ENCODE peak calls at places on chromosomes 6 and 20, in nine cellular contexts. F is adipocyte; Y is ecto neural progenitor cell; J is GM03348; O is activated T-helper 1 cell treated with anti-CD3 and anti-CD28 coated beads, Interleukin-12 subunit alpha, Interleukin-12 subunit beta, Interleukin-2, Interleukin-4 antibody, amounts not matched to agents 30 ng/mL and 10 ng/mL and 1 ng/mL, durations not matched to agents 14 hours and 24 hours and 36 hours; R is effector memory CD4-positive, alpha-beta T cell; S is NCI-H1105 treated with DMSO at 0.1 percent for 48 hours; I is lung; X is BE2C. Q is an unnamed sample.

GRCh38 chr6:5151955-5152401 is 66.8 kb downstream of the PPP1R3G start:
- DNase-seq in F (peak; percentile 58), Y (no peak), J (peak; percentile 82), O (no peak), R (no peak), S (no peak), I (no peak), X (no peak), Q (peak; percentile 87)

GRCh38 chr6:142561511-142562265 is 259.9 kb downstream of the ADGRG6 start:
- DNase-seq in F (no peak), Y (no peak), J (no peak), O (no peak), R (no peak), S (no peak), I (no peak), X (no peak), Q (no peak)

GRCh38 chr6:42368156-42368555 is 83.6 kb downstream of the TRERF1 start:
- DNase-seq in F (no peak), Y (no peak), J (no peak), O (peak; percentile 43), R (peak; percentile 53), S (no peak), I (no peak), X (no peak), Q (no peak)

GRCh38 chr6:131615275-131615674 is 12.8 kb downstream of the MED23 start:
- DNase-seq in F (no peak), Y (no peak), J (no peak), O (no peak), R (no peak), S (no peak), I (no peak), X (no peak), Q (no peak)

GRCh38 chr6:155185544-155185943 is 78.3 kb upstream of the CLDN20 start:
- DNase-seq in F (no peak), Y (peak; percentile 68), J (peak; percentile 31), O (no peak), R (no peak), S (no peak), I (no peak), X (peak; percentile 31), Q (peak; percentile 63)

GRCh38 chr6:110672122-110672521 is 143.1 kb downstream of the CDK19 start:
- DNase-seq in F (no peak), Y (no peak), J (no peak), O (no peak), R (no peak), S (no peak), I (peak; percentile 35), X (no peak), Q (no peak)

GRCh38 chr6:35719407-35719829 is 17.4 kb upstream of the ARMC12 start:
- DNase-seq in F (peak; percentile 31), Y (no peak), J (no peak), O (no peak), R (no peak), S (no peak), I (no peak), X (no peak), Q (no peak)

GRCh38 chr20:36544134-36545018 is 3.1 kb downstream of the MYL9 start:
- DNase-seq in F (peak; percentile 73), Y (no peak), J (peak; percentile 85), O (no peak), R (no peak), S (peak; percentile 18), I (peak; percentile 80), X (peak; percentile 35), Q (peak; percentile 73)

GRCh38 chr20:15555913-15556312 is 1017.3 kb downstream of the KIF16B start:
- DNase-seq in F (peak; percentile 81), Y (no peak), J (no peak), O (no peak), R (no peak), S (no peak), I (no peak), X (no peak), Q (no peak)

GRCh38 chr6:132816665-132817064 is 2.3 kb downstream of the RPS12 start:
- DNase-seq in F (no peak), Y (no peak), J (no peak), O (no peak), R (no peak), S (no peak), I (no peak), X (no peak), Q (no peak)

GRCh38 chr6:54646551-54647300 is 199.8 kb upstream of the FAM83B start:
- DNase-seq in F (peak; percentile 80), Y (no peak), J (peak; percentile 19), O (no peak), R (no peak), S (no peak), I (no peak), X (no peak), Q (peak; percentile 79)

GRCh38 chr6:136251394-136251793 is 1.3 kb upstream of the MTFR2 start:
- DNase-seq in F (no peak), Y (no peak), J (no peak), O (no peak), R (no peak), S (no peak), I (no peak), X (no peak), Q (no peak)

GRCh38 chr6:119348308-119349040 is 1.1 kb downstream of the MAN1A1 start:
- DNase-seq in F (peak; percentile 59), Y (peak; percentile 74), J (peak; percentile 63), O (peak; percentile 31), R (peak; percentile 23), S (peak; percentile 39), I (no peak), X (peak; percentile 42), Q (peak; percentile 20)

GRCh38 chr20:50523552-50524167 is 13.5 kb downstream of the PTPN1 start:
- DNase-seq in F (no peak), Y (no peak), J (no peak), O (no peak), R (no peak), S (no peak), I (no peak), X (no peak), Q (no peak)

GRCh38 chr6:36386495-36387439 is 702 bp downstream of the ETV7 start:
- DNase-seq in F (peak; percentile 71), Y (peak; percentile 59), J (peak; percentile 73), O (no peak), R (no peak), S (no peak), I (peak; percentile 38), X (peak; percentile 42), Q (peak; percentile 51)

GRCh38 chr20:50467618-50468373 is 42.4 kb upstream of the PTPN1 start:
- DNase-seq in F (peak; percentile 62), Y (no peak), J (peak; percentile 53), O (peak; percentile 26), R (no peak), S (peak; percentile 6), I (peak; percentile 65), X (peak; percentile 65), Q (peak; percentile 29)

GRCh38 chr6:69276204-69276603 is 520.6 kb downstream of the LMBRD1 start:
- DNase-seq in F (no peak), Y (no peak), J (no peak), O (no peak), R (no peak), S (no peak), I (no peak), X (no peak), Q (no peak)

GRCh38 chr6:125095501-125096301 is 57.9 kb upstream of the TPD52L1 start:
- DNase-seq in F (peak; percentile 43), Y (no peak), J (peak; percentile 48), O (no peak), R (no peak), S (no peak), I (no peak), X (no peak), Q (peak; percentile 75)

GRCh38 chr20:63363013-63363957 is 2.1 kb upstream of the CHRNA4 start:
- DNase-seq in F (no peak), Y (no peak), J (no peak), O (no peak), R (no peak), S (no peak), I (no peak), X (no peak), Q (no peak)

GRCh38 chr20:62368629-62369507 is 1.8 kb upstream of the LAMA5 start:
- DNase-seq in F (peak; percentile 67), Y (peak; percentile 88), J (peak; percentile 70), O (no peak), R (no peak), S (peak; percentile 27), I (peak; percentile 72), X (peak; percentile 66), Q (no peak)

GRCh38 chr6:22227824-22228610 is 68.8 kb downstream of the PRL start:
- DNase-seq in F (no peak), Y (no peak), J (no peak), O (no peak), R (no peak), S (no peak), I (no peak), X (no peak), Q (no peak)

GRCh38 chr20:49937023-49937929 is 1.1 kb downstream of the RNF114 start:
- DNase-seq in F (peak; percentile 15), Y (no peak), J (peak; percentile 19), O (no peak), R (no peak), S (no peak), I (no peak), X (no peak), Q (no peak)

GRCh38 chr6:64860203-64860602 is 846.8 kb downstream of the EYS start:
- DNase-seq in F (no peak), Y (no peak), J (no peak), O (no peak), R (no peak), S (no peak), I (no peak), X (no peak), Q (no peak)

GRCh38 chr20:30502670-30503069 is 754.8 kb upstream of the DEFB115 start:
- DNase-seq in F (peak; percentile 1), Y (no peak), J (no peak), O (no peak), R (no peak), S (no peak), I (no peak), X (no peak), Q (no peak)

Q was measured in astrocyte.